ENCODE peak calls at places on chromosomes 12 and 14, in eight cellular contexts. X, A, W, L, G, O, P and Z are unnamed samples.

GRCh38 chr12:115166698-115167315 is 482.8 kb upstream of the TBX3 start:
- DNase-seq in L (no peak), P (no peak), A (no peak), W (no peak), O (no peak), G (peak; percentile 42), X (no peak), Z (no peak)

GRCh38 chr12:9648701-9649531 is 20.6 kb upstream of the CLEC2D start:
- DNase-seq in G (peak; percentile 26), W (no peak), P (no peak), O (no peak), L (no peak), A (no peak), X (no peak), Z (no peak)

GRCh38 chr12:7144414-7145120 is 14.4 kb downstream of the CLSTN3 start:
- DNase-seq in G (peak; percentile 43), L (peak; percentile 41), A (no peak), O (no peak), P (no peak), X (no peak), W (no peak), Z (no peak)

GRCh38 chr12:18139254-18139653 is 49.3 kb upstream of the RERGL start:
- DNase-seq in G (no peak), X (no peak), W (no peak), P (no peak), O (no peak), L (no peak), A (no peak), Z (no peak)

GRCh38 chr12:14771651-14772137 is 31.6 kb downstream of the WBP11 start:
- DNase-seq in O (no peak), L (no peak), P (no peak), G (peak; percentile 69), X (no peak), W (peak; percentile 21), A (no peak), Z (no peak)

GRCh38 chr14:20801726-20802125 is 918 bp downstream of the RNASE1 start:
- DNase-seq in P (peak; percentile 49), W (no peak), A (peak; percentile 68), G (no peak), L (no peak), X (peak; percentile 66), O (peak; percentile 79), Z (no peak)

GRCh38 chr12:31664038-31664437 is 4.5 kb downstream of the ETFBKMT start:
- DNase-seq in O (no peak), A (no peak), L (no peak), X (no peak), W (no peak), P (no peak), G (no peak), Z (no peak)

GRCh38 chr14:100662850-100663527 is 63.7 kb upstream of the DLK1 start:
- DNase-seq in O (peak; percentile 68), A (peak; percentile 80), L (peak; percentile 39), X (peak; percentile 71), W (peak; percentile 40), G (peak; percentile 81), P (peak; percentile 68), Z (no peak)

GRCh38 chr12:110776410-110776809 is 33.7 kb upstream of the PPP1CC start:
- DNase-seq in L (no peak), P (no peak), O (no peak), A (no peak), X (no peak), W (no peak), G (no peak), Z (no peak)

GRCh38 chr14:103073876-103074698 is 9.9 kb upstream of the LBHD2 start:
- DNase-seq in X (no peak), A (no peak), O (no peak), P (no peak), W (no peak), G (no peak), L (no peak), Z (peak; percentile 84)

GRCh38 chr12:127401005-127401404 is 866.0 kb upstream of the TMEM132C start:
- DNase-seq in A (no peak), O (no peak), L (no peak), P (no peak), W (no peak), G (no peak), X (no peak), Z (no peak)

GRCh38 chr12:16352481-16352880 is 5.0 kb downstream of the MGST1 start:
- DNase-seq in L (peak; percentile 57), O (no peak), A (no peak), G (no peak), P (no peak), W (no peak), X (no peak), Z (no peak)

GRCh38 chr12:14611640-14612203 is 44.0 kb upstream of the PLBD1 start:
- DNase-seq in G (no peak), O (no peak), W (no peak), X (no peak), L (no peak), P (no peak), A (no peak), Z (no peak)

GRCh38 chr12:5627053-5627630 is 195.2 kb downstream of the NTF3 start:
- DNase-seq in L (no peak), P (no peak), A (no peak), G (no peak), X (no peak), W (no peak), O (no peak), Z (no peak)

GRCh38 chr14:50342211-50343080 is 30.3 kb downstream of the DMAC2L start:
- DNase-seq in X (no peak), O (peak; percentile 61), P (peak; percentile 33), L (peak; percentile 40), A (peak; percentile 76), W (no peak), G (peak; percentile 72), Z (peak; percentile 82)

GRCh38 chr12:123548107-123548506 is 14.6 kb upstream of the RILPL1 start:
- DNase-seq in W (no peak), L (no peak), P (no peak), X (no peak), O (no peak), A (no peak), G (no peak), Z (no peak)

GRCh38 chr12:25997401-25997973 is 39.0 kb downstream of the RASSF8 start:
- DNase-seq in W (no peak), X (no peak), A (no peak), G (peak; percentile 41), O (no peak), L (peak; percentile 65), P (no peak), Z (no peak)

GRCh38 chr14:100532154-100532915 is 54.9 kb downstream of the BEGAIN start:
- DNase-seq in O (peak; percentile 15), G (no peak), A (peak; percentile 15), P (no peak), L (peak; percentile 30), W (no peak), X (peak; percentile 10), Z (peak; percentile 37)

GRCh38 chr14:81485372-81485771 is 48.3 kb downstream of the SEL1L start:
- DNase-seq in L (no peak), A (no peak), P (no peak), O (no peak), X (no peak), W (no peak), G (no peak), Z (no peak)

GRCh38 chr14:28751467-28752058 is 15.0 kb upstream of the FOXG1 start:
- DNase-seq in O (no peak), X (peak; percentile 39), W (no peak), L (peak; percentile 69), P (no peak), G (peak; percentile 85), A (peak; percentile 33), Z (no peak)

GRCh38 chr12:116962783-116963356 is 52.1 kb downstream of the FBXW8 start:
- DNase-seq in W (no peak), X (peak; percentile 59), O (no peak), P (no peak), G (no peak), A (no peak), L (no peak), Z (no peak)

GRCh38 chr12:2960996-2961616 is 1.9 kb downstream of the TEAD4 start:
- DNase-seq in A (no peak), W (no peak), X (no peak), G (no peak), O (no peak), L (no peak), P (no peak), Z (no peak)

GRCh38 chr12:109738209-109738608 is 24.6 kb downstream of the FAM222A start:
- DNase-seq in X (peak; percentile 25), G (no peak), W (no peak), A (no peak), P (no peak), L (no peak), O (peak; percentile 8), Z (peak; percentile 54)

GRCh38 chr14:21087294-21088091 is 11.0 kb downstream of the ZNF219 start:
- DNase-seq in A (no peak), W (peak; percentile 74), G (peak; percentile 86), X (no peak), L (peak; percentile 84), P (no peak), O (no peak), Z (no peak)

GRCh38 chr14:75531660-75532317 is 9.5 kb downstream of the BATF start:
- DNase-seq in L (peak; percentile 53), X (no peak), A (no peak), G (no peak), P (no peak), O (no peak), W (no peak), Z (no peak)

GRCh38 chr12:57176846-57177245 is 29.4 kb upstream of the LRP1-AS start:
- DNase-seq in G (no peak), L (peak; percentile 85), W (no peak), A (no peak), X (no peak), P (no peak), O (no peak), Z (no peak)
- H3K36me3 ChIP-seq in G (no peaks in the 10 kb centered on the region), L (peaks cover 34% of the 10 kb centered on the region), W (no peaks in the 10 kb centered on the region), A (no peaks in the 10 kb centered on the region), X (peaks cover 95% of the 10 kb centered on the region), P (peaks cover 72% of the 10 kb centered on the region), O (peaks cover 40% of the 10 kb centered on the region), Z (no peaks in the 10 kb centered on the region)

GRCh38 chr12:118148287-118148686 is 12.4 kb downstream of the PEBP1 start:
- DNase-seq in P (no peak), A (no peak), W (no peak), O (no peak), X (no peak), G (no peak), L (no peak), Z (no peak)
- H3K36me3 ChIP-seq in P (peaks cover 94% of the 10 kb centered on the region), A (no peaks in the 10 kb centered on the region), W (peaks cover 27% of the 10 kb centered on the region), O (peaks cover 31% of the 10 kb centered on the region), X (peaks cover 92% of the 10 kb centered on the region), G (peaks cover 3% of the 10 kb centered on the region), L (peaks cover 2% of the 10 kb centered on the region), Z (peaks cover 41% of the 10 kb centered on the region)

GRCh38 chr12:24212496-24212895 is 263.0 kb upstream of the SOX5 start:
- DNase-seq in W (no peak), G (no peak), P (no peak), L (no peak), O (no peak), X (no peak), A (no peak), Z (no peak)
- H3K36me3 ChIP-seq in W (no peaks in the 10 kb centered on the region), G (no peaks in the 10 kb centered on the region), P (no peaks in the 10 kb centered on the region), L (no peaks in the 10 kb centered on the region), O (no peaks in the 10 kb centered on the region), X (no peaks in the 10 kb centered on the region), A (no peaks in the 10 kb centered on the region), Z (no peaks in the 10 kb centered on the region)

DNA sequence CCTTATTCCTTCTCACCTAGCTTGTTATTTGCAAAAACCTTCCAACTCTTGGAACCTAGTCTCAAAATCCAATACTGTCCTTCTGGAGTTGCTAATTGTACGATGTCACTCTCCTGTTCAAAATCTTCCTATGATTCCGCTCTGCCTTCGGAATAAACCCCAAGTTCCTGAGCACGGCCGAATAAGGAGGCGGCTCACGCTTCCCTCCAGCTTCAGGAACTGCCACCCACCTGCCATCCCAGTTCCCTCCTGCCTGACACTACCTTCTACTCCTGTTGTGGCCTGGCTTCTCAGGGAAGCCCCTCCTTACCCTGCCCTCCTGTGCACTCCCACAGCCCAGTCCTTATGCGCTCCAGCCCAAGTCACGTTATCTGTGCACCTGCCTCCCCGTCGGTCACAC is 73.2 kb downstream of the SETD3 start:
- DNase-seq in W (no peak), G (no peak), A (no peak), L (no peak), X (no peak), O (no peak), P (no peak), Z (peak; percentile 48)
- H3K36me3 ChIP-seq in W (peaks cover 21% of the 10 kb centered on the region), G (no peaks in the 10 kb centered on the region), A (no peaks in the 10 kb centered on the region), L (peaks cover 17% of the 10 kb centered on the region), X (peaks cover 75% of the 10 kb centered on the region), O (peaks cover 20% of the 10 kb centered on the region), P (peaks cover 93% of the 10 kb centered on the region), Z (peaks cover 22% of the 10 kb centered on the region)